ENCODE peak calls at places on chromosomes 7 and 10, in six cellular contexts. R, I, S, Z, O and A are unnamed samples.
A peak's percentile ranks its signal among the peaks of the same experiment; 100 is the strongest.

GRCh38 chr10:48547981-48548380 is 56.9 kb downstream of the ARHGAP22 start:
- DNase-seq in R (no peak), I (no peak), S (no peak), Z (no peak), O (no peak), A (no peak)

GRCh38 chr7:44622342-44623151 is 16.1 kb downstream of the OGDH start:
- DNase-seq in R (no peak), I (no peak), S (no peak), Z (no peak), O (no peak), A (no peak)

GRCh38 chr7:127799535-127800305 is 147.7 kb downstream of the SND1 start:
- DNase-seq in R (no peak), I (no peak), S (no peak), Z (no peak), O (no peak), A (no peak)

GRCh38 chr7:102221961-102222360 is 64.7 kb upstream of the SH2B2 start:
- DNase-seq in R (no peak), I (no peak), S (no peak), Z (no peak), O (no peak), A (no peak)

GRCh38 chr7:91239171-91239604 is 25.0 kb upstream of the FZD1 start:
- DNase-seq in R (no peak), I (peak; percentile 23), S (no peak), Z (no peak), O (peak; percentile 71), A (no peak)

GRCh38 chr10:83012866-83013265 is 1126.4 kb upstream of the GHITM start:
- DNase-seq in R (no peak), I (no peak), S (no peak), Z (no peak), O (peak; percentile 39), A (no peak)

GRCh38 chr10:73159038-73159648 is 8.7 kb downstream of the ECD start:
- DNase-seq in R (no peak), I (peak; percentile 54), S (no peak), Z (peak; percentile 58), O (peak; percentile 57), A (no peak)

GRCh38 chr10:103281753-103282152 is 4.8 kb downstream of the INA start:
- DNase-seq in R (no peak), I (peak; percentile 37), S (no peak), Z (peak; percentile 50), O (no peak), A (no peak)

GRCh38 chr10:60423920-60424319 is 34.2 kb upstream of the ANK3 start:
- DNase-seq in R (no peak), I (no peak), S (no peak), Z (no peak), O (no peak), A (no peak)

GRCh38 chr7:105673367-105674188 is 92.3 kb upstream of the EFCAB10 start:
- DNase-seq in R (no peak), I (no peak), S (no peak), Z (no peak), O (no peak), A (no peak)

GRCh38 chr10:81885491-81885890 is 10.5 kb downstream of the NRG3 start:
- DNase-seq in R (no peak), I (no peak), S (no peak), Z (no peak), O (no peak), A (no peak)

GRCh38 chr10:103153765-103154197 is 39.3 kb downstream of the NT5C2 start:
- DNase-seq in R (no peak), I (no peak), S (no peak), Z (no peak), O (no peak), A (no peak)

GRCh38 chr10:13056461-13057077 is 43.4 kb upstream of the OPTN start:
- DNase-seq in R (no peak), I (peak; percentile 19), S (no peak), Z (no peak), O (peak; percentile 29), A (no peak)

GRCh38 chr7:104809906-104810305 is 204.1 kb upstream of the KMT2E start:
- DNase-seq in R (no peak), I (no peak), S (no peak), Z (no peak), O (no peak), A (no peak)

GRCh38 chr7:35430547-35431153 is 176.8 kb upstream of the TBX20 start:
- DNase-seq in R (no peak), I (no peak), S (no peak), Z (no peak), O (no peak), A (no peak)

GRCh38 chr10:26810435-26811026 is 50.2 kb downstream of the ABI1 start:
- DNase-seq in R (no peak), I (no peak), S (no peak), Z (no peak), O (no peak), A (no peak)

GRCh38 chr10:29502351-29502750 is 132.4 kb downstream of the SVIL start:
- DNase-seq in R (no peak), I (no peak), S (no peak), Z (no peak), O (no peak), A (no peak)

GRCh38 chr7:105920766-105921165 is 42.3 kb upstream of the CDHR3 start:
- DNase-seq in R (no peak), I (no peak), S (no peak), Z (no peak), O (peak; percentile 16), A (no peak)

GRCh38 chr10:98420786-98421185 is 5.8 kb upstream of the PYROXD2 start:
- DNase-seq in R (no peak), I (no peak), S (peak; percentile 66), Z (no peak), O (no peak), A (no peak)

GRCh38 chr10:32373031-32373430 is 26.1 kb upstream of the EPC1 start:
- DNase-seq in R (no peak), I (no peak), S (no peak), Z (no peak), O (no peak), A (no peak)

GRCh38 chr7:155788616-155789000 is 23.7 kb downstream of the SHH start:
- DNase-seq in R (no peak), I (no peak), S (no peak), Z (no peak), O (no peak), A (no peak)

GRCh38 chr7:7438851-7439250 is 96.8 kb downstream of the COL28A1 start:
- DNase-seq in R (no peak), I (no peak), S (no peak), Z (no peak), O (peak; percentile 97), A (no peak)

GRCh38 chr10:8346861-8347260 is 292.4 kb downstream of the GATA3 start:
- DNase-seq in R (no peak), I (no peak), S (no peak), Z (no peak), O (no peak), A (no peak)

GRCh38 chr7:17990761-17991160 is 36.9 kb downstream of the PRPS1L1 start:
- DNase-seq in R (no peak), I (no peak), S (no peak), Z (no peak), O (no peak), A (no peak)

GRCh38 chr7:17986826-17987225 is 40.8 kb downstream of the PRPS1L1 start:
- DNase-seq in R (no peak), I (no peak), S (no peak), Z (no peak), O (peak; percentile 60), A (no peak)

GRCh38 chr7:17988136-17988535 is 39.5 kb downstream of the PRPS1L1 start:
- DNase-seq in R (no peak), I (no peak), S (no peak), Z (no peak), O (no peak), A (no peak)

GRCh38 chr7:17989546-17989945 is 38.1 kb downstream of the PRPS1L1 start:
- DNase-seq in R (no peak), I (no peak), S (no peak), Z (no peak), O (peak; percentile 22), A (no peak)

DNA sequence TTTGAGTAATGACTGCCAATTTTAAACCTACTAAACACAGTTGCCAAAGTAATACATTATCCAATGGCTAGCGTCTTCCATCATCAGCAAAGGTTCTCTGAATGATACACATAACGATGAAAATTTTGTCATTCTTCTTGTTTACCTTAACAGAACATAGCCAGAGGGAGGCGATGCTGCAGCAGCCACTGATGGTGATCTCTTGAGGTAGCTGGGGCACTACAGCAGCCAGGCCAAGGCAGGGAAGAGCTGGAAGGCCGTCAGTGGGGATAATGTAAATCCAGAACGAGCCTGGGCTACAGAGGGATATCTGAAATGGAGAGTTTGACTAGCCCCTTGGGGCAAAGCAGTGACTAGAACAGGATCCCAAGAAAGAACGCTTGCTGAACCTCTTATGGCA is 38.8 kb downstream of the PRPS1L1 start:
- DNase-seq in R (no peak), I (no peak), S (no peak), Z (no peak), O (no peak), A (no peak)
- TF ChIP-seq CTCF in R (no peak), I (no peak), S (no peak), Z (no peak), O (no peak), A (no peak)

DNA sequence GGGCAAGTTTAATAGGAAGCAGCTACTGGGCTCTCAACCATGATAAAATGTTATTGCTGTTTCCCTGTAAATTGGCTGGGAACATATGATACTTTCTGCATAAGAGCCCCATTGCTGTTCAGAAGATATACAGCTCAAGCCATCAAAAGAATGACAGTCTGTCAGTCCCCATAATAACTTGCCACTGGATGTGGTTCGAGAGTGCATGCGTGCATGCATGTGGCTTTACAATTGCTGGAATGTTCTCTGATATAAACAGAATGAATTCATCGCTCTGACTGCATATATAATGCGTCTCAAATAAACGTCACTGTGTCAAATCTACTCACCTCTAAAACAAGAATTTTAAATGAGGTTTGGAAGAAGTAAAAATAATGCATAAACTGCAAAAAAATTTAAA is 128.9 kb downstream of the HIBADH start:
- DNase-seq in R (no peak), I (no peak), S (no peak), Z (no peak), O (no peak), A (no peak)
- TF ChIP-seq CTCF in R (no peak), I (no peak), S (no peak), Z (no peak), O (no peak), A (no peak)

DNA sequence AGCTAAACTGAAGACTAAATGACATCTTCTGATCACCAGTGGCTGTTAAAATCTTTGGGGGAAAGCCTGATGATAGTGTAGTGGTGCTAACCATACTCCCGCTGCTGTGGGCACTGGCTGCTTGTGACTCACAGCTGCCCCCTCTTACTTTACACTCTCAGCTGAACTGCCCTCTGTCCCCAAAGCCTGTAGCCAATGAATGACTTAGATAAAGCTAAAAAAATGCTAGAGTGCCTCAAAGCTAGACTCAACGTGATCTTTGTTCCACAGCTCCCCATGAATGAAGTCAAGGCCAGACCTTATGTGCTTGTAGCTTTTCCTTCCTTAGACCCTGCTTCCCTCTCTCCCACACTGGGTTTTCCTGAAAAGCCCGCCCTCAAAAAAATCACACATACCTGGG is 6.5 kb downstream of the ZC3HAV1L start:
- DNase-seq in R (no peak), I (no peak), S (no peak), Z (no peak), O (no peak), A (no peak)
- TF ChIP-seq CTCF in R (no peak), I (no peak), S (no peak), Z (no peak), O (no peak), A (no peak)

DNA sequence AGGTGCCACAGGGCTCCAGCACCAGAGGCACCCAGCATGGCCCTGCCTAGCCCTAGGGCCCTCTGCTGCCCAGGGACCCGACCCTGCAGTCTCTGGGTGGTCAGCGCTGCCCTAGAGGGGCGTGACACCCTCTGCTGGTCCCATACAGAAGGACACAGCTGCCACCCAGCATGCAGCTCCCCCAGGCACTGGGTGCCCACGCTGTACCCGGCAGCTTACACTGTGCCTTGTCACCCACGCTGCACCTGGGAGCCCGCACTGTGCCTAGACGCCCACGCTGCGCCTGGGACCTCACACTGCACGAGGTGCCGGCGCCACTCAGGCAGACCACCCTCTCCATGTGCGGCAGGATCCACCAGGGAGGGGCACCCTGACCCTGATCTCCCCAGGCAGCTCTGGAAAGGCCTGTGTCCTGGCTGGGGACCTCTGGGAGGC is 55.2 kb downstream of the PWWP2B start:
- DNase-seq in R (no peak), I (no peak), S (no peak), Z (no peak), O (no peak), A (no peak)
- TF ChIP-seq CTCF in R (peak; percentile 9), I (no peak), S (peak; percentile 50), Z (peak; percentile 37), O (peak; percentile 26), A (no peak)